ENCODE peak calls at places on chromosomes 2 and 18, in ten cellular contexts. R, W, V, G, E, X, Y, A, U and F are unnamed samples.

GRCh38 chr2:8190279-8190678 is 491.6 kb upstream of the ID2 start:
- DNase-seq in G (no peak), U (no peak), W (no peak), E (no peak), Y (no peak), R (no peak), V (no peak), X (no peak), A (no peak), F (no peak)

GRCh38 chr2:42049411-42050349 is 1.9 kb downstream of the PKDCC start:
- DNase-seq in V (peak), R (no peak), X (no peak), G (no peak), E (no peak), U (peak), A (peak), Y (no peak), W (no peak), F (no peak)

GRCh38 chr2:143681006-143681405 is 551.8 kb downstream of the ARHGAP15 start:
- DNase-seq in E (peak), Y (no peak), A (no peak), G (no peak), R (no peak), W (no peak), U (no peak), V (no peak), X (no peak), F (no peak)

GRCh38 chr2:20615466-20616241 is 35.2 kb downstream of the HS1BP3 start:
- DNase-seq in W (no peak), R (no peak), Y (no peak), E (no peak), V (no peak), A (no peak), X (no peak), G (peak), U (no peak), F (no peak)

GRCh38 chr2:74148457-74149248 is 941 bp upstream of the BOLA3 start:
- DNase-seq in U (no peak), G (no peak), V (no peak), Y (no peak), X (no peak), E (no peak), W (no peak), R (no peak), A (no peak), F (no peak)

GRCh38 chr2:101899871-101900270 is 91.9 kb upstream of the IL1R2 start:
- DNase-seq in Y (no peak), G (peak), U (no peak), A (no peak), R (no peak), W (no peak), V (no peak), E (no peak), X (no peak), F (no peak)

GRCh38 chr2:126797622-126798275 is 100.9 kb upstream of the TEX51 start:
- DNase-seq in V (no peak), G (peak), W (no peak), E (no peak), A (peak), X (no peak), Y (no peak), U (no peak), R (no peak), F (no peak)

GRCh38 chr2:170300993-170301392 is 123.0 kb downstream of the MYO3B start:
- DNase-seq in G (no peak), A (no peak), Y (no peak), U (no peak), V (no peak), R (no peak), E (no peak), X (no peak), W (no peak), F (no peak)

GRCh38 chr18:21703241-21703820 is 1.2 kb downstream of the ABHD3 start:
- DNase-seq in W (no peak), Y (peak), E (peak), G (peak), V (no peak), X (no peak), R (no peak), U (no peak), A (peak), F (peak)

GRCh38 chr2:231780123-231780908 is 766 bp downstream of the PDE6D start:
- DNase-seq in A (peak), W (no peak), U (peak), G (peak), Y (peak), E (no peak), R (no peak), V (peak), X (peak), F (peak)

GRCh38 chr2:232929303-232930123 is 59.4 kb downstream of the SNORC start:
- DNase-seq in V (no peak), Y (no peak), W (no peak), X (no peak), A (no peak), U (no peak), E (no peak), R (no peak), G (no peak), F (no peak)

GRCh38 chr2:27647289-27647688 is 16.1 kb downstream of the SUPT7L start:
- DNase-seq in V (no peak), A (no peak), X (no peak), R (no peak), Y (peak), W (no peak), G (peak), U (peak), E (no peak), F (no peak)

GRCh38 chr2:225002039-225002655 is 40.1 kb downstream of the DOCK10 start:
- DNase-seq in X (peak), R (peak), G (peak), A (peak), V (no peak), W (no peak), Y (peak), U (peak), E (peak), F (peak)

GRCh38 chr18:36402765-36403396 is 105.4 kb downstream of the FHOD3 start:
- DNase-seq in R (peak), U (no peak), G (no peak), V (peak), Y (peak), W (no peak), X (no peak), E (no peak), A (no peak), F (no peak)

GRCh38 chr18:6934859-6935258 is 182.7 kb downstream of the LAMA1 start:
- DNase-seq in V (no peak), G (no peak), W (no peak), X (no peak), U (no peak), E (no peak), Y (no peak), R (no peak), A (no peak), F (no peak)

GRCh38 chr18:66632771-66633170 is 28.9 kb upstream of the CDH19 start:
- DNase-seq in E (no peak), G (no peak), W (no peak), Y (no peak), A (no peak), R (no peak), U (peak), X (no peak), V (no peak), F (no peak)

GRCh38 chr2:41409328-41409727 is 638.5 kb upstream of the PKDCC start:
- DNase-seq in U (no peak), G (no peak), X (no peak), Y (no peak), A (no peak), E (peak), V (no peak), R (no peak), W (no peak), F (no peak)

GRCh38 chr18:79853993-79854364 is 56.2 kb downstream of the KCNG2 start:
- DNase-seq in X (no peak), G (no peak), U (no peak), R (no peak), W (no peak), E (no peak), Y (no peak), A (peak), V (no peak), F (no peak)